ENCODE peak calls at places on chromosomes 2 and 18, in ten cellular contexts. J is GM12892, K is gastrocnemius medialis, A is upper lobe of left lung, Q is breast epithelium, D is body of pancreas, C is A549, L is lower leg skin, Y is HCT116, X is tibial nerve. E is an unnamed sample.

GRCh38 chr2:169711751-169712509 is 17.7 kb downstream of the PHOSPHO2 start:
- DNase-seq in X (no peak), Y (no peak), D (no peak), Q (no peak), L (no peak), C (no peak), A (no peak), K (no peak), J (no peak), E (no peak)

GRCh38 chr18:59263566-59264135 is 9.6 kb downstream of the RAX start:
- DNase-seq in A (no peak), L (no peak), J (no peak), D (no peak), Y (no peak), X (no peak), Q (no peak), C (no peak), K (no peak), E (no peak)

GRCh38 chr2:8622199-8622911 is 59.5 kb upstream of the ID2 start:
- DNase-seq in C (no peak), J (no peak), A (no peak), Q (peak; percentile 46), K (no peak), D (no peak), Y (no peak), L (no peak), X (no peak), E (no peak)

GRCh38 chr18:59623456-59624383 is 73.5 kb downstream of the CCBE1 start:
- DNase-seq in A (no peak), J (no peak), C (no peak), D (no peak), Q (no peak), L (peak; percentile 54), Y (no peak), X (no peak), K (no peak), E (no peak)

GRCh38 chr2:16118611-16119590 is 178.6 kb downstream of the MYCN start:
- DNase-seq in L (no peak), K (no peak), J (no peak), C (no peak), A (no peak), D (no peak), X (no peak), Y (no peak), Q (no peak), E (no peak)

GRCh38 chr2:120014231-120014990 is 1.5 kb downstream of the EPB41L5 start:
- DNase-seq in C (no peak), Q (no peak), K (no peak), L (no peak), Y (no peak), A (no peak), D (peak; percentile 39), J (no peak), X (no peak), E (no peak)

GRCh38 chr2:18312818-18313217 is 247.6 kb downstream of the RDH14 start:
- DNase-seq in K (no peak), X (no peak), L (no peak), J (no peak), Q (no peak), C (no peak), Y (no peak), D (no peak), A (no peak), E (no peak)

GRCh38 chr2:28583899-28584553 is 88.2 kb downstream of the PLB1 start:
- DNase-seq in K (peak; percentile 95), L (peak; percentile 83), X (peak; percentile 37), D (peak; percentile 53), Q (no peak), J (no peak), Y (peak; percentile 80), A (peak; percentile 68), C (peak; percentile 99), E (peak; percentile 87)

GRCh38 chr2:169012812-169013627 is 18.1 kb downstream of the ABCB11 start:
- DNase-seq in Y (no peak), K (no peak), A (no peak), D (no peak), J (no peak), C (no peak), L (no peak), X (no peak), Q (no peak), E (no peak)

GRCh38 chr2:241724259-241724974 is 10.0 kb upstream of the D2HGDH start:
- DNase-seq in K (no peak), J (no peak), L (no peak), Y (no peak), Q (no peak), D (no peak), X (no peak), C (no peak), A (no peak), E (no peak)

GRCh38 chr2:207662203-207662602 is 37.0 kb upstream of the METTL21A start:
- DNase-seq in K (no peak), X (no peak), Y (no peak), A (peak; percentile 34), Q (no peak), L (no peak), J (peak; percentile 21), D (no peak), C (no peak), E (no peak)

GRCh38 chr2:200786423-200786822 is 25.3 kb upstream of the BZW1 start:
- DNase-seq in A (no peak), X (no peak), Q (no peak), J (no peak), C (no peak), K (no peak), Y (no peak), D (no peak), L (no peak), E (no peak)

GRCh38 chr2:25606892-25607291 is 66.5 kb downstream of the DTNB start:
- DNase-seq in K (no peak), X (no peak), A (no peak), C (peak; percentile 27), Q (no peak), Y (no peak), J (no peak), D (no peak), L (no peak), E (no peak)

GRCh38 chr2:23235292-23235691 is 149.7 kb upstream of the KLHL29 start:
- DNase-seq in J (no peak), C (no peak), A (no peak), Y (no peak), X (no peak), D (no peak), L (no peak), Q (no peak), K (no peak), E (peak; percentile 27)

GRCh38 chr2:120983344-120983743 is 247.7 kb downstream of the GLI2 start:
- DNase-seq in Q (no peak), L (no peak), K (no peak), A (no peak), X (no peak), J (no peak), Y (no peak), D (no peak), C (no peak), E (no peak)

GRCh38 chr2:121287146-121287798 is 2.3 kb upstream of the TFCP2L1 start:
- DNase-seq in X (no peak), D (no peak), L (no peak), Q (no peak), Y (no peak), K (no peak), C (no peak), A (no peak), J (no peak), E (no peak)

GRCh38 chr2:171957061-171957460 is 34.8 kb downstream of the HAT1 start:
- DNase-seq in A (no peak), X (no peak), C (no peak), K (no peak), L (no peak), D (no peak), J (no peak), Q (no peak), Y (no peak), E (no peak)

GRCh38 chr2:144826105-144826504 is 306.2 kb upstream of the ZEB2 start:
- DNase-seq in A (no peak), X (no peak), J (no peak), Q (no peak), D (no peak), K (no peak), L (no peak), C (no peak), Y (no peak), E (no peak)

GRCh38 chr2:106183093-106183837 is 10.8 kb downstream of the UXS1 start:
- DNase-seq in L (no peak), K (no peak), J (no peak), X (no peak), Y (no peak), A (no peak), C (no peak), D (no peak), Q (no peak), E (no peak)

GRCh38 chr18:79068946-79069791 is at the start of gene ATP9B:
- DNase-seq in A (peak; percentile 97), L (peak; percentile 95), Y (peak; percentile 87), Q (peak; percentile 97), X (peak; percentile 96), D (peak; percentile 95), C (peak; percentile 63), K (peak; percentile 93), J (peak; percentile 88), E (peak; percentile 60)
- TF ChIP-seq POLR2A in A (peak; percentile 81), L (no peak), Y (no peak), Q (no peak), X (peak; percentile 77), D (peak; percentile 76), C (peak; percentile 69), K (peak; percentile 59), J (peak; percentile 72), E (peak; percentile 60)

DNA sequence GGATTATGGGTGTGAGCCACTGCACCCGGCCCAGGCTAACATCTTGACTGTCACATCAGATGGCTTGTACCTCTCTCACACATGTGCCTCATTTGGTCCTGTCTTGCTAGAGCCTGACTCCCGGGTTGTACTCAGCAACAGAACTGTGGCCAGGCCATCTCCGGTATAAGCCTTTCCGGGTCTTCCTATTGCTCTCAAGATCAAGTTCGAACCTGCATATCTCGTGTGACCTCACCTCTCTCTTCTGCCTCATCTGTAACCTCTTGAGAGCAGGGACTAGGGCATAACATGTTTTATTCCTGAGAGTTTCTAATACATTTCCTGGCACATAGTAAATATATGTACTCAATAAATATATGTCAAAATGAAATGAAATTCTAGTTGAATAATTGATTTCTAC is 114.0 kb downstream of the ACAA2 start:
- DNase-seq in D (no peak), A (no peak), K (no peak), L (no peak), Y (no peak), C (no peak), J (no peak), Q (no peak), X (no peak), E (no peak)
- TF ChIP-seq POLR2A in D (no peak), A (no peak), K (no peak), L (no peak), Y (no peak), C (no peak), J (no peak), Q (no peak), X (no peak), E (no peak)

GRCh38 chr2:86441392-86441788 is 219 bp downstream of the KDM3A start:
- DNase-seq in Y (no peak), L (no peak), K (peak; percentile 4), C (no peak), D (no peak), X (no peak), J (no peak), Q (no peak), A (no peak), E (no peak)
- TF ChIP-seq POLR2A in Y (no peak), L (no peak), K (peak; percentile 97), C (peak; percentile 93), D (no peak), X (peak; percentile 97), J (peak; percentile 92), Q (no peak), A (peak; percentile 98), E (peak; percentile 75)

GRCh38 chr2:191690327-191690726 is 12.4 kb downstream of the NABP1 start:
- DNase-seq in Y (no peak), K (no peak), X (no peak), J (no peak), Q (no peak), L (no peak), C (no peak), D (no peak), A (no peak), E (no peak)
- TF ChIP-seq POLR2A in Y (no peak), K (no peak), X (no peak), J (no peak), Q (no peak), L (no peak), C (no peak), D (no peak), A (no peak), E (no peak)

E was measured in H54.